ENCODE peak calls at places on chromosomes 12 and 14, in four cellular contexts. One of them, this sample, is unnamed.

GRCh38 chr12:23133471-23133870 is 508.5 kb downstream of the ETNK1 start:
- DNase-seq in choroid plexus epithelial cell: no peak
- DNase-seq in mammary epithelial cell: no peak
- DNase-seq in GDM1: no peak
- DNase-seq in this sample: peak

GRCh38 chr14:65412881-65413738 is 580 bp downstream of the FUT8 start:
- DNase-seq in GDM1: peak
- DNase-seq in mammary epithelial cell: peak
- DNase-seq in choroid plexus epithelial cell: peak
- DNase-seq in this sample: peak

GRCh38 chr14:68082698-68083291 is 263.2 kb downstream of the RAD51B start:
- DNase-seq in mammary epithelial cell: no peak
- DNase-seq in GDM1: no peak
- DNase-seq in choroid plexus epithelial cell: no peak
- DNase-seq in this sample: peak

GRCh38 chr14:35349966-35350365 is 54.6 kb downstream of the NFKBIA start:
- DNase-seq in choroid plexus epithelial cell: no peak
- DNase-seq in GDM1: peak
- DNase-seq in mammary epithelial cell: no peak
- DNase-seq in this sample: no peak

GRCh38 chr12:57142727-57143126 is 4.7 kb downstream of the LRP1-AS start:
- DNase-seq in choroid plexus epithelial cell: no peak
- DNase-seq in mammary epithelial cell: no peak
- DNase-seq in GDM1: no peak
- DNase-seq in this sample: no peak

GRCh38 chr12:33752854-33753253 is 269.4 kb upstream of the ALG10 start:
- DNase-seq in mammary epithelial cell: peak
- DNase-seq in GDM1: no peak
- DNase-seq in choroid plexus epithelial cell: no peak
- DNase-seq in this sample: peak

GRCh38 chr14:34733245-34733644 is 18.9 kb upstream of the CFL2 start:
- DNase-seq in mammary epithelial cell: peak
- DNase-seq in GDM1: no peak
- DNase-seq in choroid plexus epithelial cell: no peak
- DNase-seq in this sample: peak

GRCh38 chr12:107225626-107226025 is 132.3 kb upstream of the CRY1 start:
- DNase-seq in GDM1: no peak
- DNase-seq in mammary epithelial cell: no peak
- DNase-seq in choroid plexus epithelial cell: peak
- DNase-seq in this sample: no peak

GRCh38 chr12:68423175-68423574 is 91.0 kb upstream of the MDM1 start:
- DNase-seq in mammary epithelial cell: no peak
- DNase-seq in GDM1: no peak
- DNase-seq in choroid plexus epithelial cell: no peak
- DNase-seq in this sample: no peak

GRCh38 chr14:60266021-60266937 is 17.3 kb downstream of the PPM1A start:
- DNase-seq in GDM1: no peak
- DNase-seq in choroid plexus epithelial cell: peak
- DNase-seq in mammary epithelial cell: peak
- DNase-seq in this sample: peak

GRCh38 chr12:6235906-6236640 is 35.9 kb downstream of the CD9 start:
- DNase-seq in GDM1: no peak
- DNase-seq in choroid plexus epithelial cell: no peak
- DNase-seq in mammary epithelial cell: no peak
- DNase-seq in this sample: no peak

GRCh38 chr12:49507139-49507538 is 31.7 kb upstream of the KCNH3 start:
- DNase-seq in mammary epithelial cell: peak
- DNase-seq in GDM1: no peak
- DNase-seq in choroid plexus epithelial cell: peak
- DNase-seq in this sample: peak

GRCh38 chr12:126726481-126727217 is 1540.3 kb upstream of the TMEM132C start:
- DNase-seq in GDM1: no peak
- DNase-seq in choroid plexus epithelial cell: no peak
- DNase-seq in mammary epithelial cell: no peak
- DNase-seq in this sample: no peak

GRCh38 chr14:31568151-31568550 is 6.9 kb downstream of the NUBPL start:
- DNase-seq in mammary epithelial cell: no peak
- DNase-seq in GDM1: no peak
- DNase-seq in choroid plexus epithelial cell: peak
- DNase-seq in this sample: no peak

GRCh38 chr12:4212845-4213244 is 60.7 kb upstream of the CCND2 start:
- DNase-seq in choroid plexus epithelial cell: no peak
- DNase-seq in GDM1: no peak
- DNase-seq in mammary epithelial cell: no peak
- DNase-seq in this sample: no peak

GRCh38 chr12:27680638-27681037 is 15.6 kb upstream of the REP15 start:
- DNase-seq in mammary epithelial cell: no peak
- DNase-seq in GDM1: no peak
- DNase-seq in choroid plexus epithelial cell: no peak
- DNase-seq in this sample: no peak

GRCh38 chr12:69991683-69992297 is 166.8 kb downstream of the MYRFL start:
- DNase-seq in choroid plexus epithelial cell: no peak
- DNase-seq in mammary epithelial cell: no peak
- DNase-seq in GDM1: no peak
- DNase-seq in this sample: no peak

GRCh38 chr12:122160761-122161160 is 13.3 kb downstream of the IL31 start:
- DNase-seq in GDM1: no peak
- DNase-seq in choroid plexus epithelial cell: no peak
- DNase-seq in mammary epithelial cell: no peak
- DNase-seq in this sample: no peak

GRCh38 chr14:37546621-37547447 is 48.2 kb downstream of the FOXA1 start:
- DNase-seq in GDM1: no peak
- DNase-seq in mammary epithelial cell: no peak
- DNase-seq in choroid plexus epithelial cell: peak
- DNase-seq in this sample: no peak

GRCh38 chr12:3145546-3146310 is 68.5 kb downstream of the TSPAN9 start:
- DNase-seq in mammary epithelial cell: no peak
- DNase-seq in choroid plexus epithelial cell: no peak
- DNase-seq in GDM1: no peak
- DNase-seq in this sample: no peak

GRCh38 chr12:98725481-98726247 is 80.6 kb downstream of the APAF1 start:
- DNase-seq in GDM1: peak
- DNase-seq in choroid plexus epithelial cell: peak
- DNase-seq in mammary epithelial cell: peak
- DNase-seq in this sample: peak

GRCh38 chr12:52125499-52125900 is 46.0 kb downstream of the SMIM41 start:
- DNase-seq in choroid plexus epithelial cell: no peak
- DNase-seq in GDM1: no peak
- DNase-seq in mammary epithelial cell: no peak
- DNase-seq in this sample: no peak

This sample was measured in epithelial cell of esophagus.